ENCODE peak calls at places on chromosomes 3 and 15, in four cellular contexts. M, E, B and Q are unnamed samples.

GRCh38 chr3:197367081-197367780 is 68.8 kb upstream of the DLG1 start:
- DNase-seq in M (no peak), B (no peak), E (no peak), Q (no peak)

GRCh38 chr15:94965593-94965992 is 734.2 kb downstream of the MCTP2 start:
- DNase-seq in E (no peak), M (peak; percentile 8), B (no peak), Q (no peak)

GRCh38 chr3:98541695-98542094 is 9.9 kb downstream of the GPR15 start:
- DNase-seq in E (no peak), M (no peak), B (no peak), Q (no peak)

GRCh38 chr3:37509069-37509468 is 334.7 kb upstream of the LRRFIP2 start:
- DNase-seq in M (no peak), B (no peak), E (no peak), Q (no peak)

GRCh38 chr3:47416041-47416440 is 35.2 kb downstream of the PTPN23 start:
- DNase-seq in E (no peak), B (no peak), M (no peak), Q (no peak)

GRCh38 chr3:42498791-42499477 is 3.5 kb upstream of the VIPR1 start:
- DNase-seq in M (no peak), E (no peak), B (no peak), Q (no peak)

GRCh38 chr3:138943724-138944131 is 3.2 kb downstream of the FOXL2 start:
- DNase-seq in E (no peak), M (peak; percentile 55), B (no peak), Q (no peak)

GRCh38 chr3:42014949-42015533 is 53.1 kb upstream of the ULK4 start:
- DNase-seq in B (no peak), M (peak; percentile 49), E (peak; percentile 83), Q (no peak)

GRCh38 chr3:128185630-128186447 is 32.6 kb downstream of the EEFSEC start:
- DNase-seq in M (no peak), E (no peak), B (no peak), Q (no peak)

GRCh38 chr3:157235291-157235690 is 75.3 kb upstream of the CCNL1 start:
- DNase-seq in M (no peak), B (no peak), E (no peak), Q (no peak)

GRCh38 chr3:46632792-46633191 is 20.5 kb downstream of the FAM240A start:
- DNase-seq in B (no peak), M (no peak), E (no peak), Q (no peak)

GRCh38 chr3:157469571-157470294 is 33.1 kb downstream of the PTX3 start:
- DNase-seq in E (peak; percentile 64), B (no peak), M (no peak), Q (no peak)

GRCh38 chr3:73080201-73080966 is 18.9 kb downstream of the EBLN2 start:
- DNase-seq in E (no peak), B (no peak), M (no peak), Q (no peak)

GRCh38 chr3:18061737-18062136 is 319.3 kb upstream of the TBC1D5 start:
- DNase-seq in B (no peak), E (no peak), M (no peak), Q (no peak)

GRCh38 chr3:3209714-3210113 is 30.2 kb upstream of the CRBN start:
- DNase-seq in B (no peak), M (no peak), E (no peak), Q (no peak)

GRCh38 chr3:190543656-190544055 is 29.8 kb downstream of the IL1RAP start:
- DNase-seq in E (no peak), M (no peak), B (no peak), Q (no peak)

GRCh38 chr15:51971353-51972133 is at the start of gene LEO1:
- DNase-seq in B (peak; percentile 88), E (peak; percentile 97), M (peak; percentile 91), Q (peak; percentile 85)

GRCh38 chr3:98977520-98977919 is 76.0 kb upstream of the DCBLD2 start:
- DNase-seq in E (no peak), M (no peak), B (peak; percentile 43), Q (peak; percentile 6)

GRCh38 chr3:154122912-154123559 is 1.8 kb downstream of the ARHGEF26 start:
- DNase-seq in M (no peak), B (no peak), E (no peak), Q (no peak)

GRCh38 chr3:120448707-120449650 is 1.8 kb downstream of the FSTL1 start:
- DNase-seq in E (no peak), B (no peak), M (no peak), Q (no peak)
- TF ChIP-seq POLR2AphosphoS5 in E (no peak), B (no peak), M (no peak), Q (no peak)

DNA sequence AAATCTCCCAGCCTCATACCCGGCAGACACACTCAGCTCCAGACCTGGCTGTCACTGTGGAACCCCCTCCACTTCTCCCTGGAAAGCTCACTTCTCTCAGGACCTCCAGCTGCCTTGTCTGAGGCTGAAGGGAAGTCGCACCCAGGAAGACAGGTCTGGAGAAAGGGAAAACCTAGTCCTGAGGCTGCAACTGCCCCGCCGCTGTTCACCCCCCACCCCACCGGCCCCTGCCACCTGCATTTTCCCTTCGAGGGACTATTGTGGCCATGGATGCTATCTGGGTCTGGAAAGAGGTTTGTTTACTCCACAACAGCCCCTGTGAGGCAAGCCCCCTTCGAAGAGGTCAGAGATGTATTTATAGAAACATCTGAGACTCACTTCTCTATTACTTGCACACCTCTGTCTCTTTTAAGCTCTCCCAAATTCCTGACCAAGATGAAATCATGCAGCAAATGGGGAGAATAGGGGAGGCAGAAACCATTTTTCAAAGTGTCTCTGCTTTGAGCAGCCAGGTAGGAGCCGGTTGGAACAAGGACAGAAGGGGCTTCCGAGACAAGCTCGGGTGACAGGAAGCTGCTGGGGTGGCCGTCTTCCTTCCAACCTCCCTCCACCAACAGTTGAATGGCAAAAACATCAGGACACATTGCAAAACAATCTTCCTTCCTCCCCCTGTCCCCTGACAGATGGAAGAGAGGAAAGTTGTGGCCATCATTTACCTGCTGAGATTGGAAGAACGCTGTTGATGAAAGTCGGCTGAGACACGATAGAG is 518 bp downstream of the COLQ start:
- DNase-seq in B (no peak), M (no peak), E (no peak), Q (no peak)
- TF ChIP-seq SPI1 in B (no peak), M (no peak), E (no peak), Q (peak; percentile 13)

GRCh38 chr15:39171944-39172368 is 408.9 kb upstream of the THBS1 start:
- DNase-seq in B (peak; percentile 19), E (peak; percentile 49), M (peak; percentile 76), Q (no peak)
- TF ChIP-seq POLR2AphosphoS5 in B (no peak), E (no peak), M (no peak), Q (no peak)

DNA sequence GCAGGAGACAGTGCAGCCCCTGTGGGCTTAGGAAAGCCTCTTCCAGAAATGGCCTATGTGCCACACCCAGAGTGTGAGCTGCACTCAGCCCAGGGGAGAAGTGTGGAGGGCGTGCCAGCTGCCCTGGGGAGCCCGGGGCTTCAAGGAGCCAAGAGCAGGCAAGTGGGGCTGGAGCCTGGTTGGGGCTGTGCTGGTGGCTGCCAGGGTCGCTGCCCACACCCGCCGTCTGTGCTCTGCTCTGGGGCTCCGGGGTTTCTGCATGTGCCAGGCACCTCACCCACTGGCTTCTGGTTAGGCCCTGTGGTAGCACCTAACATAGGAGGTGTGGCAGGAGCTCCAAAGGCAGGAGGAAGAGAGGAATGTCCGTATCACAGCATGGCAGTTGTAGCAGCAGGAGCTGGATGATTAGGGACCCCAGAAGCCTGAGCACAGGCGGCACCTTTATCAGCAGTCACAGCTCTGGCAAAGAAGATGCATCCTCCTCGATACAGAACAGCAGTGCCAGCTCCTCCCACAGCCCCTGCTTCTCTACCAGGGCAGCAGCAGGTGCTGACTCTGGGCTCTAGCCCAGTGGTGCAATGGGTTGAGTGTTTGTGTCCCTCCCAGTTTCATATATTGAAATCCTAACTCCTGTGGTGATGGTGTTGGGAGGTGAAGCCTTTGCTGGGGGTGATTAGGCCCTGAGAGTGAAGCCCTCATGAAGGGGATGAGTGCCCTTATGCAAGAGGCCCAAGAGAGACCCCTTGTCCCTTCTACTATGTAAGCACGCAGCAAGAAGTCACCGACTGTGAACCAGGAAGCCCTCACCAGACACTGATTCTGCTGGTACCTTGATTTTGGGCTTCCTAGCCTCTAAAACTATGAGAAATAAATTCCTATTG is 70.0 kb upstream of the KLF13 start:
- DNase-seq in M (no peak), E (no peak), B (no peak), Q (no peak)
- TF ChIP-seq SPI1 in M (no peak), E (no peak), B (no peak), Q (no peak)

GRCh38 chr3:172039352-172040077 is at the start of gene FNDC3B:
- DNase-seq in E (peak; percentile 96), M (peak; percentile 88), B (peak; percentile 59), Q (peak; percentile 69)
- TF ChIP-seq POLR2AphosphoS5 in E (peak; percentile 92), M (peak; percentile 86), B (peak; percentile 74), Q (no peak)

DNA sequence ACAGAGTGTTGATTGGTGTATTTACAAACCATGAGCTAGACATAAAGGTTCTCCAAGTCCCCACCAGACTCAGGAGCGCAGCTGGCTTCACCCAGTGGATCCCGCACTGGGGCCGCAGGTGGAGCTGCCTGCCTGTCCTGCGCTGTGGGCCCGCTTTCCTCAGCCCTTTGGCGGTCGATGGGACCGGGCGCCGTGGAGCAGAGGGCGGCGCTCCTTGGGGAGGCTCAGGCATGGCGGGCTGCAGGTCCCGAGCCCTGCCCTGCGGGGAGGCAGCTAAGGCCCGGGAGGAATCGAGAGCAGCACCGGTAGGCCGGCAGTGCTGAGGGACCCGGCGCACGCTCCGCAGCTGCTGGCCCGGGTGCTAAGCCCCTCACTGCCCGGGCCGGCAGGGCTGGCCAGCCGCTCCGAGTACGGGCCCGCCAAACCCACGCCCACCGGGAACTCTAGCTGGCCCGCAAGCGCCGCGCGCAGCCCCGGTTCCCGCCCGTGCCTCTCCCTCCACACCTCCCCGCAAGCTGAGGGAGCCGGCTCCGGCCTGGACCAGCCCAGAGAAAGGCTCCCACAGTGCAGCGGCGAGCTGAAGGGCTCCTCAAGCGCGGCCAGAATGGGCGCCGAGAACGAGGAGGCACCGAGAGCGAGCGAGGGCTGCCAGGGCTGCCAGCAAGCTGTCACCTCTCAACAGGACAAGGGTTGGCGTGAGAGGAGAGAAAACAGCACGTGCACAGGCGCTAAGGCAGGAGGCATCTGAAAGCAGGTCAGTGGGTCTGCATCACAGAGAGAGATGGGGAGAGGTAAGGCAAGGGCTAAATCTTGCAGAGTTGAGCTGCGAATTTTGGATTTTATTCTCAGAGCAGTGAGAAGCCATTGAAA is 5.9 kb upstream of the EPB42 start:
- DNase-seq in B (no peak), M (no peak), E (no peak), Q (no peak)
- TF ChIP-seq SPI1 in B (no peak), M (no peak), E (no peak), Q (no peak)

GRCh38 chr3:172156309-172156998 is 117.1 kb downstream of the FNDC3B start:
- DNase-seq in M (no peak), B (no peak), E (no peak), Q (no peak)
- TF ChIP-seq POLR2AphosphoS5 in M (no peak), B (no peak), E (no peak), Q (no peak)

DNA sequence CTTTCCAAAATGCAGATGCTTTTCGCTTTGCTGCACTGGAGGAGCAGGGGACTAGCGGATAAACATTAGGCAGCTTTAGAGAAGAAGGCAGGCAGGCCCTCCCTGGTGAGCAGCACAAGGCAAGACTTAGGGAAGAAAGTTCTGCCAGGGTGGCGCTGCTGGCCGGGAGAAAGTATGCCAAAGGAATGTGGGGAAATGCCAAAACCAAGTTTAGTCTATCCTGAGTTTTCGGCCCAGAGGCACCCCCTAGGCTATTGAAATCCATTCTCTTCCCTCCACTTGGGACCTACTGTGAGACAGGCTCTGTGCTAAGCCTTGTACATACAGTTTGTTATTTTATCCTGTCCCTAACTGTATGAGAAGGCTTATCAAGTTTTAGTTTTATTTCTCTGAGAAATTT is 9.2 kb downstream of the SHC4 start:
- DNase-seq in E (no peak), M (no peak), B (no peak), Q (no peak)
- TF ChIP-seq SPI1 in E (no peak), M (no peak), B (no peak), Q (no peak)